ENCODE peak calls at places on chromosome 15, in five cellular contexts. G is CD8-positive, alpha-beta memory T cell; S is GM23338; Y is WERI-Rb-1; K is dorsolateral prefrontal cortex. A is an unnamed sample.

GRCh38 chr15:99729920-99730319 is 3.3 kb downstream of the LYSMD4 start:
- DNase-seq in G (no peak), S (peak; percentile 64), Y (no peak), K (peak; percentile 66), A (no peak)

GRCh38 chr15:75031773-75032302 is 8.4 kb downstream of the PPCDC start:
- DNase-seq in G (no peak), S (peak; percentile 21), Y (no peak), K (no peak), A (no peak)

GRCh38 chr15:61621865-61622264 is 392.8 kb upstream of the RORA start:
- DNase-seq in G (no peak), S (no peak), Y (no peak), K (no peak), A (no peak)

GRCh38 chr15:62110000-62110851 is 43.4 kb downstream of the C2CD4A start:
- DNase-seq in G (no peak), S (no peak), Y (no peak), K (no peak), A (no peak)

GRCh38 chr15:37140531-37141053 is 40.2 kb upstream of the MEIS2 start:
- DNase-seq in G (no peak), S (no peak), Y (no peak), K (no peak), A (no peak)

GRCh38 chr15:93417156-93418077 is 328.4 kb upstream of the RGMA start:
- DNase-seq in G (no peak), S (no peak), Y (no peak), K (no peak), A (no peak)

GRCh38 chr15:92954578-92954977 is 54.5 kb downstream of the CHD2 start:
- DNase-seq in G (no peak), S (peak; percentile 50), Y (peak; percentile 15), K (no peak), A (no peak)

GRCh38 chr15:76258460-76258859 is 52.8 kb downstream of the ETFA start:
- DNase-seq in G (no peak), S (no peak), Y (peak; percentile 55), K (no peak), A (no peak)

GRCh38 chr15:78715439-78715838 is 74.4 kb upstream of the CHRNB4 start:
- DNase-seq in G (no peak), S (no peak), Y (no peak), K (no peak), A (no peak)

GRCh38 chr15:89072277-89072869 is 15.9 kb upstream of the ABHD2 start:
- DNase-seq in G (no peak), S (no peak), Y (no peak), K (no peak), A (no peak)

GRCh38 chr15:46808834-46809233 is 908.5 kb upstream of the SEMA6D start:
- DNase-seq in G (no peak), S (no peak), Y (no peak), K (no peak), A (no peak)

GRCh38 chr15:56631765-56632164 is 101.5 kb downstream of the ZNF280D start:
- DNase-seq in G (no peak), S (no peak), Y (no peak), K (no peak), A (no peak)

GRCh38 chr15:52337961-52338535 is 42.4 kb upstream of the MYO5C start:
- DNase-seq in G (no peak), S (peak; percentile 27), Y (no peak), K (no peak), A (no peak)

GRCh38 chr15:52040167-52040900 is 21.3 kb downstream of the MAPK6 start:
- DNase-seq in G (no peak), S (no peak), Y (no peak), K (no peak), A (peak; percentile 11)

GRCh38 chr15:65189102-65189740 is 4.1 kb upstream of the CLPX start:
- DNase-seq in G (no peak), S (peak; percentile 83), Y (peak; percentile 42), K (no peak), A (peak; percentile 17)

GRCh38 chr15:36221992-36222391 is 357.4 kb upstream of the CDIN1 start:
- DNase-seq in G (no peak), S (peak; percentile 12), Y (no peak), K (no peak), A (no peak)

GRCh38 chr15:95875141-95875643 is 455.3 kb upstream of the NR2F2 start:
- DNase-seq in G (no peak), S (no peak), Y (no peak), K (no peak), A (no peak)

GRCh38 chr15:49423021-49423420 is at the start of gene FGF7:
- DNase-seq in G (no peak), S (peak; percentile 10), Y (no peak), K (no peak), A (no peak)

GRCh38 chr15:101044625-101045235 is 125.6 kb downstream of the LRRK1 start:
- DNase-seq in G (no peak), S (no peak), Y (peak; percentile 0), K (no peak), A (no peak)

GRCh38 chr15:100547961-100548360 is 19.2 kb upstream of the CERS3 start:
- DNase-seq in G (no peak), S (no peak), Y (no peak), K (no peak), A (no peak)

GRCh38 chr15:77019476-77020331 is 24.8 kb downstream of the PSTPIP1 start:
- DNase-seq in G (peak; percentile 54), S (no peak), Y (no peak), K (no peak), A (no peak)

GRCh38 chr15:77628010-77628409 is 4.7 kb downstream of the LINGO1 start:
- DNase-seq in G (no peak), S (no peak), Y (no peak), K (no peak), A (no peak)

GRCh38 chr15:52318729-52319500 is 23.3 kb upstream of the MYO5C start:
- DNase-seq in G (no peak), S (no peak), Y (no peak), K (no peak), A (no peak)

GRCh38 chr15:91849749-91850161 is 3.8 kb upstream of the SLCO3A1 start:
- DNase-seq in G (no peak), S (peak; percentile 67), Y (no peak), K (no peak), A (no peak)

GRCh38 chr15:66151809-66152208 is 101.7 kb downstream of the MEGF11 start:
- DNase-seq in G (no peak), S (peak; percentile 57), Y (peak; percentile 66), K (no peak), A (no peak)

GRCh38 chr15:69973102-69973714 is 124.5 kb downstream of the TLE3 start:
- DNase-seq in G (peak; percentile 56), S (peak; percentile 69), Y (no peak), K (no peak), A (no peak)
- H3K27ac ChIP-seq in G (no peak overlapping the region), S (no peak overlapping the region), Y (peak overlapping the region; percentile 70), K (no peak overlapping the region), A (no peak overlapping the region)

DNA sequence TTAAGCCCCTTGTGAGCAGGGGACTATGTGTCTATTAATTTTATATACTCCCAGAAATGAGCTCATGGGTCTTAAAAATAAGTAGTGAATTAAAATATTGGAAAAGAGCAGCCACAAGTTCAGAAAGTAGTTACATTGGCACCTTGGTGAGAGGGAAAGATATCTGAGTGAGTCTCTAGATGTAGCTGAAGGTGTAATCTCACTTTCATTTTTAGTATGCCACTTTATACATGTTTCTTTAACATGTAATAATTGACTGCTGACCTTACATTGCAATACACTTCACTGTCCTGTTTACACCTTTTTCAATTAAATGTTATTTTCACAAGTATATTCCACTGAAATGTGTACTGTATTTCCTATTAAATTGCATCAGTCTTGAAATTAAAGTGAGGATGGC is 12.1 kb upstream of the PAK6 start:
- DNase-seq in G (no peak), S (no peak), Y (no peak), K (no peak), A (no peak)
- H3K27ac ChIP-seq in G (no peak overlapping the region), S (no peak overlapping the region), Y (no peak overlapping the region), K (no peak overlapping the region), A (no peak overlapping the region)

GRCh38 chr15:90580946-90581345 is 51.2 kb downstream of the CRTC3 start:
- DNase-seq in G (no peak), S (no peak), Y (no peak), K (no peak), A (no peak)
- H3K27ac ChIP-seq in G (no peak overlapping the region), S (no peak overlapping the region), Y (no peak overlapping the region), K (peak overlapping the region; percentile 92), A (peak overlapping the region; percentile 2)

GRCh38 chr15:58440922-58441321 is 9.1 kb downstream of the LIPC start:
- DNase-seq in G (no peak), S (peak; percentile 24), Y (no peak), K (no peak), A (no peak)
- H3K27ac ChIP-seq in G (no peak overlapping the region), S (no peak overlapping the region), Y (no peak overlapping the region), K (peak overlapping the region; percentile 33), A (no peak overlapping the region)

GRCh38 chr15:38440353-38441129 is 13.4 kb upstream of the FAM98B start:
- DNase-seq in G (peak; percentile 64), S (peak; percentile 79), Y (peak; percentile 59), K (peak; percentile 42), A (no peak)
- H3K27ac ChIP-seq in G (no peak overlapping the region), S (no peak overlapping the region), Y (no peak overlapping the region), K (no peak overlapping the region), A (no peak overlapping the region)

GRCh38 chr15:43930079-43930478 is 103.3 kb downstream of the WDR76 start:
- DNase-seq in G (no peak), S (peak; percentile 67), Y (peak; percentile 20), K (no peak), A (no peak)
- H3K27ac ChIP-seq in G (no peak overlapping the region), S (no peak overlapping the region), Y (peak overlapping the region; percentile 16), K (peak overlapping the region; percentile 65), A (peak overlapping the region; percentile 54)

GRCh38 chr15:73802336-73803105 is 49.4 kb upstream of the INSYN1 start:
- DNase-seq in G (no peak), S (no peak), Y (no peak), K (peak; percentile 57), A (peak; percentile 29)
- H3K27ac ChIP-seq in G (no peak overlapping the region), S (no peak overlapping the region), Y (no peak overlapping the region), K (peak overlapping the region; percentile 86), A (no peak overlapping the region)

A was measured in substantia nigra.